ENCODE peak calls at places on chromosomes 2 and 18, in eight cellular contexts. U is sigmoid colon, L is left lung, Z is Karpas-422, R is left ventricle myocardium inferior, B is stomach, F is neural progenitor cell, J is SJSA1. G is an unnamed sample. For H3K4me1 and H3K27me3, the result is how much of the 10 kb centered on the place peaks cover.

GRCh38 chr2:49255325-49256023 is 101.2 kb upstream of the FSHR start:
- DNase-seq in U (no peak), L (no peak), Z (peak), R (no peak), B (no peak), F (no peak), J (no peak), G (no peak)

GRCh38 chr2:219527076-219527394 is 12.8 kb downstream of the ASIC4 start:
- DNase-seq in U (no peak), L (no peak), Z (no peak), R (no peak), B (peak), F (no peak), J (no peak), G (no peak)

GRCh38 chr2:237035781-237036352 is 49.8 kb upstream of the COPS8 start:
- DNase-seq in U (no peak), L (no peak), Z (no peak), R (no peak), B (no peak), F (no peak), J (peak), G (no peak)

GRCh38 chr2:21467280-21467818 is 343.6 kb downstream of the TDRD15 start:
- DNase-seq in U (no peak), L (no peak), Z (no peak), R (no peak), B (no peak), F (no peak), J (no peak), G (no peak)

GRCh38 chr2:47052847-47053246 is 102.3 kb downstream of the STPG4 start:
- DNase-seq in U (no peak), L (no peak), Z (no peak), R (no peak), B (no peak), F (no peak), J (no peak), G (no peak)

GRCh38 chr2:216298719-216299118 is 73.6 kb downstream of the MARCHF4 start:
- DNase-seq in U (no peak), L (no peak), Z (no peak), R (no peak), B (no peak), F (no peak), J (peak), G (no peak)

GRCh38 chr2:52258038-52258437 is 1226.1 kb upstream of the NRXN1 start:
- DNase-seq in U (no peak), L (no peak), Z (no peak), R (no peak), B (no peak), F (no peak), J (no peak), G (no peak)

GRCh38 chr2:68727698-68728375 is 6.8 kb upstream of the ARHGAP25 start:
- DNase-seq in U (no peak), L (no peak), Z (peak), R (no peak), B (no peak), F (no peak), J (peak), G (no peak)

GRCh38 chr2:132766573-132766972 is 96.6 kb upstream of the LYPD1 start:
- DNase-seq in U (no peak), L (no peak), Z (no peak), R (no peak), B (no peak), F (no peak), J (peak), G (no peak)

GRCh38 chr2:217622664-217623063 is 380.1 kb downstream of the TNS1 start:
- DNase-seq in U (no peak), L (no peak), Z (no peak), R (no peak), B (no peak), F (peak), J (no peak), G (no peak)
- H3K27ac ChIP-seq in U (peak), L (peak), Z (no peak), R (peak), B (peak), F (peak), J (no peak), G (no peak)

DNA sequence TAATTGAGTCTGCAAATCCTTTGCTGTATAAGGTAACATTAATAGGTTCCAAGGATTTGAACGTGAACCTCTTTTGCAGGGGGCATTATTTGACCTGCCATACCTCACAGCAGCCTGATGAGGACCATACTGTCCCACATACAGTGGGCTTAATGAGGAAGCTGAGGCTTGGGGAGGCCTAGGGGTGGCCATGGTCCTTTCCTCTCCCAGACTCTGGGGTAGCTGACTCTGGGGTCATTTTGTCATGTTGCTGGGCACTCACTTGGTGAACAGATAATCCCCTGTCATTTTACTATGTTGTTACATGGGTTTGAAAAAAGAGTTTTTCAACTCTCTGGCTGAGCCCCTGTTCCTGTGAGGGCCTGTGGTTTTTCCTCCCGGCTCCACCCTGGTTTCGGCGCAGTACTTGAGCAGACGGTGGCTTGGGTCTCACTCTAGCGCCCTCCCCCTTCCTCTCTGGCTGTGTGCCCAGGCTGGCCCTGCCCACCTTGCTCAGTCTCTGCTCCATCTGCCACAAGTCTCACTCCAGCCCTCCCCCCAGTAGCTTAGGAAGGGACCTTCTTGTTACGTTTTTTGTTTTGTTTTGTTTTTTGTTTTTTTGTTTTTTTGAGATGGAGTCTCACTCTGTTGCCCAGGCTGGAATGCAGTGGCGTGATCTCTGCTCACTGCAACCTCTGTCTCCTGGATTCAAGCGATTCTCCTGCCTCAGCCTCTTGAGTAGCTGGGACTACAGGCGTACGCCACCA is 21.0 kb downstream of the INPP4A start:
- DNase-seq in U (peak), L (peak), Z (no peak), R (peak), B (peak), F (no peak), J (peak), G (peak)
- H3K4me1 ChIP-seq in U (half or more), L (under half), Z (under half), R (half or more), B (half or more), F (under half), J (under half), G (half or more)

GRCh38 chr18:57443247-57443646 is 8.1 kb downstream of the ONECUT2 start:
- DNase-seq in U (no peak), L (no peak), Z (no peak), R (no peak), B (no peak), F (no peak), J (no peak), G (no peak)

GRCh38 chr18:57444301-57444759 is 9.2 kb downstream of the ONECUT2 start:
- DNase-seq in U (no peak), L (no peak), Z (no peak), R (no peak), B (no peak), F (peak), J (no peak), G (no peak)

GRCh38 chr18:57441395-57441794 is 6.2 kb downstream of the ONECUT2 start:
- DNase-seq in U (no peak), L (no peak), Z (no peak), R (no peak), B (no peak), F (peak), J (no peak), G (no peak)

GRCh38 chr18:57445488-57446319 is 10.5 kb downstream of the ONECUT2 start:
- DNase-seq in U (no peak), L (no peak), Z (no peak), R (no peak), B (no peak), F (peak), J (no peak), G (no peak)

GRCh38 chr18:57443716-57444115 is 8.5 kb downstream of the ONECUT2 start:
- DNase-seq in U (no peak), L (no peak), Z (no peak), R (no peak), B (no peak), F (no peak), J (no peak), G (no peak)
- H3K27me3 ChIP-seq in U (half or more), L (half or more), Z (under half), R (half or more), B (under half), F (half or more), J (half or more), G (under half)

GRCh38 chr2:50752228-50752627 is 279.7 kb downstream of the NRXN1 start:
- DNase-seq in U (no peak), L (no peak), Z (no peak), R (no peak), B (no peak), F (no peak), J (no peak), G (no peak)

GRCh38 chr2:50748652-50749174 is 283.2 kb downstream of the NRXN1 start:
- DNase-seq in U (no peak), L (no peak), Z (no peak), R (no peak), B (no peak), F (no peak), J (no peak), G (no peak)

GRCh38 chr2:50751255-50752069 is 280.5 kb downstream of the NRXN1 start:
- DNase-seq in U (no peak), L (no peak), Z (no peak), R (no peak), B (no peak), F (no peak), J (no peak), G (no peak)

GRCh38 chr2:50749226-50749625 is 282.7 kb downstream of the NRXN1 start:
- DNase-seq in U (no peak), L (no peak), Z (no peak), R (no peak), B (no peak), F (peak), J (no peak), G (no peak)

DNA sequence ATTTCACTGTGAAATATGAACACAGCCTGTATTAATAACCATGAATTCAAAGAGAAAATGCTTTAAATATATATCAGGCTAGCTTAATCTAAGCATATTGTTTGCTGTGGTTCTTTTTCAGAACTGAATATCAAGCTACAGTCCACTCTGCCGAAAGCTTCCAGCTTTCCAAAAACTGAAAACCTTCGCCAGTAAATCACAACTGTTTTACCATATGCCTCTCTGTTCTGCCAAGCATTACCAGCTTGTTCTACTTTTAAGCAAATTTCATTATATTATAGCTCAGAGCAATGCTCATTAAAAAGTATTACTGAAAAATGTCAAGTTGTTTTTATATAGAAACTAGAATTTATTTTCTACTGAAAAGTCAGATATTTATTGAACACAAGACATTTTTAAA is 277.4 kb downstream of the NRXN1 start:
- DNase-seq in U (no peak), L (no peak), Z (no peak), R (no peak), B (no peak), F (no peak), J (no peak), G (no peak)
- H3K27ac ChIP-seq in U (no peak), L (no peak), Z (no peak), R (no peak), B (no peak), F (no peak), J (no peak), G (no peak)

GRCh38 chr2:120896904-120897303 is 161.2 kb downstream of the GLI2 start:
- DNase-seq in U (peak), L (no peak), Z (no peak), R (no peak), B (no peak), F (no peak), J (no peak), G (no peak)

GRCh38 chr2:120896126-120896525 is 160.5 kb downstream of the GLI2 start:
- DNase-seq in U (peak), L (no peak), Z (no peak), R (no peak), B (no peak), F (no peak), J (no peak), G (no peak)

GRCh38 chr2:120898961-120899360 is 163.3 kb downstream of the GLI2 start:
- DNase-seq in U (no peak), L (no peak), Z (no peak), R (no peak), B (no peak), F (peak), J (no peak), G (no peak)

GRCh38 chr2:120898496-120898895 is 162.8 kb downstream of the GLI2 start:
- DNase-seq in U (no peak), L (no peak), Z (no peak), R (no peak), B (no peak), F (no peak), J (no peak), G (no peak)

DNA sequence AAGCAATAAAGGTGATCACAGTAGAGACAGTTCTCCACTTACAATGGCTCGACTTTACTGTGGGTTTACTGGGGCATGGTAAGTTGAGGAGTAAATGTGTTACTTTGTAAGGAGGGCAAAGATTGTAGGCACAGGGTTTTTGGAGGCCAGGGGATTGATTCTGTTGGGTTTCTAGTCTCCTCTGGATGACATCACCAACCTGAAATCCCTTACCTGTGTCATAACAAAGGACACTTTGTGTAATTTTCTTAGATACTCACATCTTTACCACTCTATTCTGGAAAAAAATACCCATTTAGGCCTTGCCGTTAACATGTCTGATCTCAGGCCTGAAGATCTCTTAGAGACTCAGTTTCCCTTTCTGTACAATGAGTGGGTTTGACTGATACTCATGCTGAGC is 161.7 kb downstream of the GLI2 start:
- DNase-seq in U (no peak), L (no peak), Z (no peak), R (no peak), B (no peak), F (no peak), J (no peak), G (no peak)
- H3K4me1 ChIP-seq in U (half or more), L (under half), Z (under half), R (under half), B (under half), F (half or more), J (under half), G (under half)

DNA sequence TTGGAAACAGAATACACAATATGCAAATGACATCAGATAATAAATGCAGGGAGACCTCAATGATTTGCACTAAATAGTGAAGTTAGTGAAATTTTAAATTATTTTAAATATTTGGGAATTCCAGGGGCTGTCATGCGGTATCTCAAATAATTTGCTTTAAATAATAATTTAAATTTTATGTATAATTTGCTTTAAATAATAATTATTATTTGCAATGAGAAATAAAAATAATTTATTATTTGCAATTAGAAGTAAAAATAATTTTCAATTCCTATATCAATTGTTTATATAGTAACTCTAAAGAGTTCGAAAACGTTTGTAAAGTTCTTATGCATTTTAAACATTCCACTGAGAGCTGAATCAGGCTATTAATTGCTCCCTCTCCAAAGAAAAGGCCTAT is 226.4 kb downstream of the ZBTB7C start:
- DNase-seq in U (no peak), L (no peak), Z (no peak), R (no peak), B (no peak), F (no peak), J (no peak), G (no peak)
- H3K27me3 ChIP-seq in U (under half), L (under half), Z (under half), R (under half), B (under half), F (under half), J (under half), G (under half)

DNA sequence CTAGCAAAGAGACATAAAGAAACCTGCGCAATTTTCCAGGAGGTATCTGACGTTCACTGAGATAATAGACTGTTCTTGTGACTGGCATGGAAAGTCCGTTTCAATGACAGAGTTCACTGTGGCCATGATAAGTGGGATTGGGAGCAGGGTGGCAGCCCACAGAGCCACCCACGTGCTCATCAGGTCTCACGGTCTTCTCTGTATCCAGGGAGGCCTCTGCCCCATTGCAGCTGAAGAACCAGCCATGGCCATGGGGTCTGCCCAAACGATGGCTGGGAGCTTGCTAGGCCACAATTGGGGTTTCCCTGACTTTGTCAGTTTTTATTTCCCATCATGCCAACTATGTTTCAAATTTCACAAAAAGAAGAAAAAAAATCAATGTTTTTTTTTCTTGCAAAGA is 57.2 kb downstream of the PDCL3 start:
- DNase-seq in U (no peak), L (no peak), Z (no peak), R (no peak), B (no peak), F (no peak), J (no peak), G (no peak)
- H3K27ac ChIP-seq in U (no peak), L (no peak), Z (no peak), R (no peak), B (no peak), F (no peak), J (no peak), G (no peak)

DNA sequence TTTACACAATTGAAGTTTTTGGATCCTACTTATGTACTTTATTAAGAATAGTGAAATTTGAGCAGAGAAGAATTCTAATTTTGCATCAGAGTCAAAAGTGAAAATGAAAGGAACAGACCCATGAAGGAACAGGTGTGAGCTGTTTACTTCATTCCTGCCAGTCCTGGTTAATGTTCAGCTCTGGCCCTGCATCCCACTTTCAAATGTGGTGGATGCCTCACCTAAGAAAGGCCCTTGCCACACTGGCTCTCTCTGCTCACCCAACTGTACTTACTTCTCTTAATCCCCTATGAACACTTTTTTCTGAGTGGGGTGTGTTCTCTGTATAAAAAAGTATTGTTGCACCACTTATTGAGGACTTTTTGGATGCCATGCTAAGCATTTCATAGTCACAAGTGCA is 22.2 kb downstream of the FAM110C start:
- DNase-seq in U (no peak), L (no peak), Z (no peak), R (no peak), B (no peak), F (no peak), J (no peak), G (no peak)
- H3K4me1 ChIP-seq in U (under half), L (under half), Z (under half), R (under half), B (under half), F (under half), J (under half), G (under half)

GRCh38 chr2:27109083-27109482 is 9.8 kb downstream of the CGREF1 start:
- DNase-seq in U (no peak), L (no peak), Z (no peak), R (no peak), B (no peak), F (no peak), J (no peak), G (no peak)
- H3K27me3 ChIP-seq in U (under half), L (under half), Z (under half), R (half or more), B (under half), F (under half), J (under half), G (under half)